ENCODE peak calls at places on chromosome 15, in five cellular contexts. E is GM13976, Y is tibial artery, R is A549, L is choroid plexus epithelial cell. H is an unnamed sample.
A peak's percentile ranks its signal among the peaks of the same experiment; 100 is the strongest.

GRCh38 chr15:63305276-63305675 is 27.9 kb downstream of the APH1B start:
- DNase-seq in L (no peak), Y (no peak), E (no peak), R (no peak), H (no peak)

GRCh38 chr15:80567721-80568157 is 127.4 kb upstream of the ABHD17C start:
- DNase-seq in Y (peak; percentile 56), L (peak; percentile 94), E (peak; percentile 64), R (peak; percentile 84), H (peak; percentile 49)

GRCh38 chr15:38554354-38554753 is 10.3 kb downstream of the RASGRP1 start:
- DNase-seq in L (peak; percentile 45), E (peak; percentile 28), R (no peak), Y (no peak), H (peak; percentile 52)

GRCh38 chr15:94230886-94231727 is at the start of gene MCTP2:
- DNase-seq in R (peak; percentile 11), E (peak; percentile 68), Y (peak; percentile 48), L (peak; percentile 54), H (peak; percentile 74)

GRCh38 chr15:63905558-63906265 is 72.0 kb upstream of the HERC1 start:
- DNase-seq in Y (no peak), E (peak; percentile 63), L (peak; percentile 27), R (no peak), H (peak; percentile 52)

GRCh38 chr15:26461847-26462608 is 310.8 kb downstream of the GABRB3 start:
- DNase-seq in L (no peak), R (no peak), Y (no peak), E (no peak), H (no peak)

GRCh38 chr15:72249138-72249825 is 18.3 kb upstream of the PKM start:
- DNase-seq in Y (no peak), E (no peak), L (no peak), R (no peak), H (no peak)

GRCh38 chr15:35195031-35195430 is 109.9 kb upstream of the NANOGP8 start:
- DNase-seq in Y (no peak), R (no peak), E (no peak), L (no peak), H (no peak)

GRCh38 chr15:88274534-88275460 is 18.3 kb upstream of the NTRK3 start:
- DNase-seq in R (peak; percentile 69), Y (peak; percentile 52), L (peak; percentile 72), E (peak; percentile 85), H (peak; percentile 80)

GRCh38 chr15:96333194-96334016 is 2.9 kb downstream of the NR2F2 start:
- DNase-seq in R (no peak), L (peak; percentile 84), E (peak; percentile 39), Y (peak; percentile 45), H (peak; percentile 14)

GRCh38 chr15:81155375-81156218 is 21.5 kb downstream of the CFAP161 start:
- DNase-seq in Y (peak; percentile 71), E (peak; percentile 53), R (peak; percentile 69), L (peak; percentile 87), H (peak; percentile 41)

GRCh38 chr15:67134577-67135492 is 69.4 kb downstream of the SMAD3 start:
- DNase-seq in R (no peak), E (no peak), Y (no peak), L (no peak), H (no peak)

GRCh38 chr15:99476413-99477222 is 89.2 kb upstream of the MEF2A start:
- DNase-seq in Y (peak; percentile 78), E (peak; percentile 61), L (peak; percentile 97), R (peak; percentile 87), H (peak; percentile 55)

GRCh38 chr15:44038801-44039200 is 156.3 kb downstream of the FRMD5 start:
- DNase-seq in Y (no peak), L (peak; percentile 64), E (no peak), R (peak; percentile 9), H (no peak)

GRCh38 chr15:75172168-75172841 is 29.4 kb upstream of the C15orf39 start:
- DNase-seq in L (peak; percentile 22), Y (no peak), R (no peak), E (no peak), H (no peak)

GRCh38 chr15:81375461-81375860 is 1.4 kb upstream of the TMC3 start:
- DNase-seq in R (no peak), Y (no peak), L (no peak), E (no peak), H (no peak)

GRCh38 chr15:62503451-62503850 is 338.4 kb upstream of the C2CD4B start:
- DNase-seq in L (peak; percentile 67), R (peak; percentile 25), Y (peak; percentile 35), E (no peak), H (no peak)

GRCh38 chr15:75200765-75201608 is 695 bp upstream of the C15orf39 start:
- DNase-seq in R (no peak), L (peak; percentile 42), E (peak; percentile 76), Y (no peak), H (peak; percentile 66)

GRCh38 chr15:79008666-79009065 is 63.8 kb upstream of the CTSH start:
- DNase-seq in Y (no peak), L (no peak), E (no peak), R (no peak), H (no peak)

DNA sequence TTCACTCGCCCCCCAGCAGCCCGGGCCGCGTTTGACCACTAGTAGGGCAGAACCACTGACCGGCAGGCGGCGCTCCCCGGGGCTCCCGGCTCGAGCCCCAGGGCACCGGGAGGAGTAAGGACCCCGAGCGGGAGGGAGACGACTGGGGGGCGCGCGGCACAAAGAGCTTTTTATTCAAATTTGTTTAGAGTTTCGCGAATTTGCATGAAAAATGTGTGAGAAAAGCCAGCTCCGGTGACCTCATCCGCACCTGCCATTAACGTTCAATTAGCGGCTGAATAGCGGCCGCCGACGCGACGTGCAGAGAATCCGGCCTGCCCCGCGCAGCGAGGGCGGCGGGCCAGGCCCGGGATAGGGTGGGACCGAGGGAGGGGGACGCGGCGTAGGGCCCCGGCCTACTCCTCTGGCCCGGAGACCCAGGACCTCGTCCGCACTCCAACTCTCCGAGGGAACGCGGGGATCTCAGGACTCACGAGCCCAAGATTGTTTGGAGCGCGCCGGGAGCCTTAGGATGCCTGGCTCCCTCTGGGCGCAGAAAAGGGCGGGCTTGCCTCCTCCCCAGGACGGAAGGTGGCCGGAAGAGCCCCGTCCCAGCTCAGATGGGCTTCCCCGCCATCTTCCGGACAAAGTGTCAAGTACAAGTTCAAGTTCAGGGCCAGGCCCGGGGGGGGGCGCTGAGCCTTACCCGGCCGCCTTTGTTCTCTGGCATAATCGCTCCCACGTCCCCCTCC is 64.9 kb upstream of the POLG start:
- DNase-seq in R (peak; percentile 84), E (peak; percentile 89), L (no peak), Y (no peak), H (peak; percentile 86)
- TF ChIP-seq CTCF in R (peak; percentile 62), E (peak; percentile 68), L (peak; percentile 45), Y (no peak), H (peak; percentile 63)

DNA sequence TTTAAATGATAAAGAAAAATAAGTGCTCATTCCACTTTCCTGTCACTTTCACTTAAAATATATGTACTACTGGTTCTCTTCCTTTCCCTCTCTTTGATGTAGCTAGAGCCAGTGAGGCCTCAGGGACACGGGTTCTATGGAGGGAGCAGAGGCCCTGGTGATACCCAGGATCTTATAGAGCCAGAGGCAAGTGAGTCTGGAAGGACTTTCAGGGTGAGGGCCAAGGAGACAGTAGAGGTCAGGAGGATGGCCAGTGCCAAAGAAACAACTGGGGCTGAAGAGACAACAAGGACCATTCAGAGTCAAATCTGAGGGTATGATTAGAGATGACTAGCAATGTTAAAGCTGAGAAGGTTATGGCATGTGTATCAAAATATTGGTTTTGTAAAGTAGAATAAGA is 124.1 kb upstream of the GOLGA6L6 start:
- DNase-seq in L (no peak), R (no peak), Y (no peak), E (no peak), H (no peak)
- TF ChIP-seq CTCF in L (no peak), R (no peak), Y (no peak), E (no peak), H (no peak)

DNA sequence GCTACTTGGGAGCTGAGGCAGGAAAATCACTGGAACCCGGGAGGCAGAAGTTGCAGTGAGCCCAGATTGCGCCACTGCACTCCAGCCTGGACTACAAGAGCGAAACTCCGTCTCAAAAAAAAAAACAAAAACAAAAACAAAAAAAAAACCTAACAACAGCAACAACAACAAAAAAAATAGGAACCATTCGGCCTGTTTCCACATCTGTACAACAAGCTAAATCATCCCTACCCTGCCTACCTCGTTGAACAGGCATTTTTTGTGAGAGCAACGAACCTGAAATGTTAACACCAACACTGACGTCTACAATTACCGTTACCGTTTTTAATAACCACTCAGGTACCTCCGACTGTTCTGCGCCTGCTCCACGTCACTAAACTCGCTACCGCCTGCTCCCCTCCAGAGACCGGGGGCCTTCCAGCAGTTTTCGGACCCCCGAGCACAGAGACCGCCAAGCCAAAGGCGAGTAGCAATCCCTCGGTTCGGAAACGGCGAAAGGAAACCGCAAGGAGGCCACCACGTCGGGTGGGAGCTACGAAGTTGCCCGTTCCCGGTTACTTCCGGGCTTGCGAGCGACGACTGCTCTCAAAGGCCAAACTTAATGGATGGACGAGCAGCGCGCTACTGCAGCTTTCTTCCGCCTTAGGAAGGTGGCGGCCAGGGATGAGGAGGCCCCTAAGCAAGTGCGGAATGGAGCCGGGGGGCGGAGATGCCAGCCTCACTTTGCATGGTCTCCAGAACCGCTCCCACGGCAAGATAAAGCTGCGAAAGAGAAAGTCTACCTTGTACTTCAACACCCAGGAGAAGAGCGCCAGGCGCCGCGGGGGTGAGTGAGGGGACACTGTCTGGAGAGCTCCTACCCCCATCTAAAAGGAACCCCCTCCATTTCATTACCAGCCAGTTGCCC is at the start of the genes PIGB and PIGBOS1:
- DNase-seq in R (peak; percentile 96), E (peak; percentile 85), L (peak; percentile 93), Y (peak; percentile 84), H (peak; percentile 85)
- TF ChIP-seq CTCF in R (no peak), E (no peak), L (peak; percentile 26), Y (peak; percentile 10), H (no peak)

DNA sequence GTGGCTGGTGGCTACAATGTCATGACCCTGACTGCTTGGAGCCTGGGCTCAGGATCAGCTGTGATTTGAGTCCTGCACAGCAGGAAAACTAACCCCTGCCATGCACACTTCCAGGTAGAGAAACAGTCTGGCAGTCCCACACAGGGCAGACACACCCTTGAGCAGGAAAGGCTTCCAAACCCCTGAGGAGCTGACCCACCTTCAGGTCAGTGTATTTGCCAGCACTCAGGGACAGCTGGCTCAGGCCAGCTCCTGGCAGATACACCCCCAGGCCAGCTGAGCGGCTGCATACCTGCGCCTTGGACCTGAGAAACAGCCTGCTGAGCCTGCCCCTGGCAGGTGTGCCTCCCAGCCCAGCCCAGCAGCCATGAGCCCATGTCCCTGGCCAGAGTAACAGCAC is 22.2 kb upstream of the CDAN1 start:
- DNase-seq in Y (no peak), L (no peak), E (no peak), R (no peak), H (no peak)
- TF ChIP-seq CTCF in Y (no peak), L (no peak), E (no peak), R (no peak), H (no peak)

DNA sequence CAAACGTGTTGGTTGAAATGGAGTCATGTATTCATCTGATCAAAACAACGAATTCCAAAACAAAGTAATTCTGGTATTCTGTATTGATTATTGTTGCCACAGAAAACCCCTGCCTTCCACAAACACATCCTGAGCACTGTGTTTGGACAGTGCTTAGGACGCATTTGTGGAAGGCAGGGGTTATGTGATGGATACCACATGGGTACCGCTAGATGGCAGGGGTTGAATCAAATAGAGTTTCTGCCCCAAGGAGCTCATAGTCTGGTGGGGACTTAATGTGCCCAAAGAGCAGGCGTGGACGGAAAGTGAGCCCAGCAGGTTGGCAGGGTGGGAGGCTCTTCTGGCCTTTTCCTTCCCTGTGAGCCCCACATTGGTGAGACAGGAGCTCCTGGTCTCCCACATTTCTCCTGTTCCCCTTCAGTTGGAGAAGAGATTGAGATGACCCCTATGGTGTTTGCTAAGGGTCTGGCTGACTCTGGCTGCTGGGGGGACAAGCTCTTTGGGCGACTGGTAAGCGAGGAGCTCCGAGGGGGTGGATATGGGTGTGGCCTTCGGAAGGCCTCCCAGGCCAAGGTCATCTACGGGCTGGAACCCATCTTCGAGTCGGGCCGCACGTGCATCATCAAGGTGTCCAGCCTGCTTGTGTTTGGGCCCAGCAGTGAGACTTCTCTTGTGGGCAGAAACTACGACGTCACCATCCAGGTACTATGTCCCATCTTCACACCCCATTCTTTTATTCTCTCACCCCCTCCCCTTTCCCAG is 22.1 kb upstream of the SLC28A1 start:
- DNase-seq in E (no peak), R (peak; percentile 32), L (no peak), Y (no peak), H (no peak)
- TF ChIP-seq CTCF in E (no peak), R (no peak), L (no peak), Y (no peak), H (no peak)

H was measured in GM10248.